ENCODE peak calls at places on chromosomes 16 and 17, in nine cellular contexts. D is HepG2, X is IMR-90, K is ovary, T is PC-9, B is psoas muscle, G is NT2/D1, P is H9, A is heart right ventricle. Y is an unnamed sample. For H3K9me3, the result is how much of the 10 kb centered on the place peaks cover.

GRCh38 chr16:84791088-84791487 is 28.7 kb upstream of the CRISPLD2 start:
- DNase-seq in K (no peak), B (no peak), P (no peak), G (no peak), D (no peak), T (no peak), A (no peak), X (peak), Y (peak)

GRCh38 chr16:75653926-75654325 is 6.4 kb downstream of the TERF2IP start:
- DNase-seq in A (no peak), B (no peak), X (peak), P (no peak), G (no peak), D (no peak), T (no peak), K (no peak), Y (no peak)

GRCh38 chr17:71458322-71458721 is 662.5 kb upstream of the SOX9 start:
- DNase-seq in P (no peak), T (no peak), A (no peak), B (no peak), D (no peak), X (no peak), G (no peak), K (no peak), Y (no peak)

GRCh38 chr17:63140255-63140654 is 174.2 kb downstream of the TANC2 start:
- DNase-seq in P (no peak), G (no peak), T (no peak), D (no peak), X (peak), K (no peak), B (no peak), A (no peak), Y (no peak)

GRCh38 chr17:32267690-32268205 is 2.1 kb downstream of the RHBDL3 start:
- DNase-seq in T (peak), K (no peak), X (no peak), G (no peak), B (no peak), D (no peak), P (peak), A (no peak), Y (no peak)

GRCh38 chr16:66263168-66263972 is 103.1 kb upstream of the CDH5 start:
- DNase-seq in K (no peak), P (no peak), A (no peak), T (no peak), D (no peak), X (no peak), B (no peak), G (no peak), Y (no peak)

GRCh38 chr17:37088459-37088858 is 139.7 kb downstream of the AATF start:
- DNase-seq in T (peak), G (no peak), A (no peak), D (no peak), P (no peak), X (no peak), K (no peak), B (no peak), Y (no peak)

GRCh38 chr16:65600629-65601028 is 478.8 kb upstream of the CDH11 start:
- DNase-seq in X (peak), B (no peak), D (no peak), G (no peak), K (no peak), A (no peak), T (no peak), P (no peak), Y (no peak)

GRCh38 chr17:44198721-44199552 is 747 bp downstream of the ATXN7L3 start:
- DNase-seq in T (peak), B (peak), G (no peak), A (peak), K (peak), D (no peak), X (peak), P (peak), Y (peak)

GRCh38 chr17:82948081-82948511 is 108.3 kb upstream of the ZNF750 start:
- DNase-seq in D (no peak), A (no peak), P (no peak), G (no peak), B (peak), K (peak), T (no peak), X (no peak), Y (peak)

GRCh38 chr17:82946081-82946480 is 106.3 kb upstream of the ZNF750 start:
- DNase-seq in G (no peak), A (no peak), P (no peak), B (no peak), T (no peak), K (no peak), D (no peak), X (no peak), Y (no peak)

GRCh38 chr17:82948957-82949356 is 109.1 kb upstream of the ZNF750 start:
- DNase-seq in K (peak), T (no peak), X (no peak), B (peak), D (no peak), A (no peak), P (no peak), G (no peak), Y (peak)

GRCh38 chr17:82949361-82949760 is 109.5 kb upstream of the ZNF750 start:
- DNase-seq in G (no peak), D (no peak), A (no peak), K (peak), P (no peak), T (no peak), X (no peak), B (peak), Y (peak)

GRCh38 chr17:82947051-82947991 is 107.5 kb upstream of the ZNF750 start:
- DNase-seq in A (no peak), K (peak), X (no peak), T (no peak), P (no peak), B (peak), G (no peak), D (no peak), Y (peak)
- H3K9me3 ChIP-seq in A (under half), K (under half), X (half or more), T (under half), P (half or more), B (under half), G (half or more), D (under half), Y (under half)

GRCh38 chr16:35636831-35637230 is 2177.4 kb downstream of the TP53TG3F start:
- DNase-seq in P (no peak), A (no peak), T (no peak), X (no peak), B (no peak), D (no peak), G (no peak), K (no peak), Y (no peak)
- H3K9me3 ChIP-seq in P (half or more), A (under half), T (under half), X (under half), B (under half), D (half or more), G (under half), K (under half), Y (under half)

GRCh38 chr16:60748366-60748765 is 1287.9 kb downstream of the CDH8 start:
- DNase-seq in P (no peak), G (no peak), D (no peak), T (no peak), B (no peak), A (no peak), K (no peak), X (no peak), Y (no peak)
- H3K9me3 ChIP-seq in P (under half), G (under half), D (half or more), T (under half), B (under half), A (under half), K (under half), X (under half), Y (under half)

DNA sequence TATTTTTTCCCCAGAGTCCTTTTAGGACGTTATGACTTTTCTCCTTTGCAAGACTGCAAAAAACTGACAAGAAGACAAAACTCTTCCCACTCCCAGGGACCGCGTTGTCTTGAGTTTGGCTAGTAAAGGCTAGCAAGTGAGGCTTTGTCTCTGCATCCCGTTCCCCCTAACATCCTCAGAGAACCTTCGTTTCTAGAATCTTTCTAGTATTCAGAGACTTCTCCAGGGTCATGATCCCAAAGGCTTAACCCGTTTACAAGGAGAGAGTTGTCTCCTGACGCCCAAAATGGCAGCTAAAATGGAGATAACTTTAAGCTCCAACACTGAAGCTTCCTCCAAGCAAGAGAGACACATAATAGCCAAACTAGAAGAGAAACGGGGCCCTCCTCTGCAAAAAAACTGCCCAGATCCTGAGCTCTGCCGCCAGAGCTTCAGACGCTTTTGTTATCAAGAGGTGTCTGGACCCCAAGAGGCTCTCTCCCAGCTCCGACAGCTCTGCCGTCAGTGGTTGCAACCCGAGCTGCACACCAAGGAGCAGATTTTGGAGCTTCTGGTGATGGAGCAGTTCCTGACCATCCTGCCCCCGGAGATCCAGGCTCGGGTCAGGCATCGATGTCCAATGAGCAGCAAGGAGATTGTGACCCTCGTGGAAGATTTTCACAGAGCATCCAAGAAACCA is 843 bp downstream of the ZNF174 start:
- DNase-seq in D (peak), G (no peak), X (peak), A (no peak), T (peak), P (peak), K (no peak), B (no peak), Y (no peak)
- H3K9me3 ChIP-seq in D (under half), G (under half), X (under half), A (half or more), T (under half), P (under half), K (under half), B (under half), Y (under half)

GRCh38 chr16:10405386-10405939 is 19.6 kb downstream of the ATF7IP2 start:
- DNase-seq in G (no peak), A (no peak), D (peak), X (peak), T (no peak), P (no peak), B (no peak), K (no peak), Y (no peak)

GRCh38 chr16:10412935-10413601 is 27.2 kb downstream of the ATF7IP2 start:
- DNase-seq in K (no peak), A (no peak), B (no peak), P (no peak), G (no peak), T (no peak), D (no peak), X (no peak), Y (no peak)

GRCh38 chr16:10402975-10403374 is 17.1 kb downstream of the ATF7IP2 start:
- DNase-seq in B (no peak), K (no peak), G (no peak), P (no peak), D (no peak), X (no peak), T (no peak), A (no peak), Y (no peak)

GRCh38 chr16:10410469-10410868 is 24.6 kb downstream of the ATF7IP2 start:
- DNase-seq in K (no peak), A (no peak), G (no peak), X (no peak), P (no peak), D (no peak), T (no peak), B (no peak), Y (no peak)

DNA sequence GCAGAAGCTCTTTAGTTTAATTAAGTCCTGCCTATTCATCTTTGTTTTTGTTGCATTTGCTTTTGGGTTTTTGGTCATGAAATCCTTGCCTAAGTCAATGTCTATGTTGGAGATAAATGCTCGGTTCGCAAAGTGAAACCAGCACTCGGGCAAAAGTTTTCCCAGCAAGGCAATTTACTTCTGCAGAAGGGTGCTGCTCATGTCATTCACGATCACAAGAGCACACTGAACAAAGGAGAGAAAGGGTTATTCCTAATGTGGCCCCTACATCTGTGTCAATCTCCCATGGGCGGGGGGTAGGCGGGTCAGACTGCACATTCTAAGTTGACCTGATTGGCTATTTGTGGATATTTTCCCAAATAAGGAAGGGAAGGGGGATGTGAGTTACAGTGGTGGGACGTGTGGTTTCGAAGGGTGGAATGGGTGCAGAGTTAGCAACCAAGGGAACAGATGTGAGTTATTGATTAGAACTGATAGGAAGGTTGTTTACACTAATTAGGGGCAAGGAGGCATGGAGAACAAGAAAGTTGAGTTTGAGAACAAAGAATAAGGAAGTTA is 23.0 kb downstream of the ATF7IP2 start:
- DNase-seq in X (no peak), B (no peak), T (no peak), D (peak), P (no peak), A (no peak), G (no peak), K (no peak), Y (no peak)
- H3K9me3 ChIP-seq in X (under half), B (under half), T (under half), D (under half), P (under half), A (half or more), G (half or more), K (under half), Y (under half)

GRCh38 chr16:3317315-3317999 is 12.2 kb downstream of the ZNF75A start:
- DNase-seq in K (no peak), T (no peak), X (peak), D (no peak), G (peak), P (no peak), B (no peak), A (no peak), Y (no peak)

GRCh38 chr16:3306078-3306477 is 781 bp downstream of the ZNF75A start:
- DNase-seq in P (no peak), K (no peak), T (no peak), D (no peak), G (no peak), B (no peak), X (no peak), A (no peak), Y (no peak)

GRCh38 chr16:3311496-3311895 is 6.2 kb downstream of the ZNF75A start:
- DNase-seq in T (no peak), X (no peak), K (no peak), P (no peak), G (no peak), D (no peak), B (no peak), A (no peak), Y (no peak)
- H3K9me3 ChIP-seq in T (half or more), X (half or more), K (under half), P (half or more), G (half or more), D (under half), B (half or more), A (half or more), Y (under half)

DNA sequence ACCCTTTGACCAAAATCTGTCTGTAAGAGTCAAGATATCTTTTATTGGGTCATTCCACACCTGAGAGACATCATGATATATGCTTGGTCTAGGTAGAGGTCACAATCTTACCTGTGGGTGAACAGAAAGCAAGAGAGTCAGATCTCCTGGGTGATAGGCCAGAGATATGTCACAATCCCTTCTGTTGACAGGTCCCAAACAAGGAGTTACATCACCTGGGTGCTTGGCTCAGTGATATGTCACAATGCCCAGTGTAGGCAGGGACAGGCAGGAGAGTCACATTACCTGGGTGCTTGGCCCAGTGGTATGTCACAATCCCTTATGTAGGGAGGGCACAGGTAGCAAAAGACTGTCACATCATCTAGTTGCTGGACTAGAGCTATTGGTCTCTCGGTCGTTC is 1991.2 kb downstream of the TP53TG3F start:
- DNase-seq in X (no peak), G (no peak), T (no peak), P (no peak), D (no peak), B (no peak), A (no peak), K (no peak), Y (no peak)
- H3K9me3 ChIP-seq in X (under half), G (half or more), T (under half), P (half or more), D (half or more), B (under half), A (under half), K (under half), Y (under half)

DNA sequence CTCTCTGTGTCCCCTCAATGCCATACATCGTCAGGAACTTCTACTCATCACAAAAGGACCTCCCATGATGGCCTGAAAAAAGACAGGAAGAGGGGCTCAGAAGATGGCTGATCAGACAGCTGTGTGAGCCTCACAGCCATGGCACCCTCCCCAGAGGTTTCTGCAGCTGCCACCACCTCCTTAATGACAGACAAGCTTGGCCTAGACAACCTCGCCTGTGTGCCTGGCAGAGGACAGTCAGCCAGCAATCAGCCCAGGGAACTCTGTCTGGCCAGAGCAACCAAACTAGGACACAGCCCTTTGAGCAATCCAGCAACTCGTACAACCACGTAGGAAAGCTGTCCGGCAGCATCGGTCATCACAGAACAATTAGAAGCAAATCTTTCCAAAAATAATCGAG is 54.2 kb upstream of the MED9 start:
- DNase-seq in A (no peak), K (no peak), G (no peak), P (no peak), T (no peak), X (no peak), D (no peak), B (peak), Y (peak)
- H3K9me3 ChIP-seq in A (under half), K (under half), G (under half), P (under half), T (under half), X (under half), D (under half), B (under half), Y (under half)

GRCh38 chr16:3295209-3295608 is 10.0 kb downstream of the TIGD7 start:
- DNase-seq in A (no peak), K (no peak), G (no peak), T (no peak), X (no peak), P (no peak), D (no peak), B (no peak), Y (no peak)
- H3K9me3 ChIP-seq in A (half or more), K (under half), G (under half), T (half or more), X (half or more), P (under half), D (under half), B (half or more), Y (half or more)